ENCODE peak calls at places on chromosomes 1 and 21, in four cellular contexts. I is right lobe of liver; J is aorta; H is stimulated activated CD4-positive, alpha-beta T cell treated with anti-CD3 and anti-CD28 coated beads, Interleukin-4, amount 100 ng/mL, for 1 hour. O is an unnamed sample.

GRCh38 chr1:109928591-109929111 is 18.0 kb downstream of the CSF1 start:
- DNase-seq in I (peak), J (peak), H (no peak), O (no peak)

GRCh38 chr1:38173157-38173831 is 126.7 kb upstream of the POU3F1 start:
- DNase-seq in I (no peak), J (no peak), H (no peak), O (no peak)

GRCh38 chr21:46509760-46510159 is 51.1 kb downstream of the DIP2A start:
- DNase-seq in I (no peak), J (no peak), H (no peak), O (no peak)

GRCh38 chr1:219085082-219085481 is 88.6 kb upstream of the LYPLAL1 start:
- DNase-seq in I (no peak), J (no peak), H (no peak), O (no peak)

GRCh38 chr1:228030451-228031201 is 23.8 kb downstream of the WNT3A start:
- DNase-seq in I (peak), J (peak), H (no peak), O (no peak)

GRCh38 chr1:184854036-184854435 is 99.4 kb upstream of the EDEM3 start:
- DNase-seq in I (no peak), J (no peak), H (no peak), O (no peak)

GRCh38 chr1:226069818-226070489 is 7.4 kb downstream of the H3-3A start:
- DNase-seq in I (no peak), J (no peak), H (no peak), O (no peak)

GRCh38 chr1:175900171-175900570 is 156.8 kb upstream of the TNR start:
- DNase-seq in I (no peak), J (no peak), H (no peak), O (no peak)

GRCh38 chr1:54577612-54578011 is 29.6 kb downstream of the ACOT11 start:
- DNase-seq in I (peak), J (peak), H (no peak), O (no peak)

GRCh38 chr1:27430903-27431653 is 38.7 kb downstream of the GPR3 start:
- DNase-seq in I (no peak), J (no peak), H (no peak), O (no peak)

GRCh38 chr1:218384576-218384975 is 39.4 kb downstream of the TGFB2 start:
- DNase-seq in I (no peak), J (no peak), H (no peak), O (no peak)

GRCh38 chr1:53311104-53311908 is 16.6 kb downstream of the LRP8 start:
- DNase-seq in I (no peak), J (no peak), H (no peak), O (no peak)

GRCh38 chr1:203520315-203520714 is 26.4 kb downstream of the OPTC start:
- DNase-seq in I (no peak), J (peak), H (no peak), O (no peak)